ENCODE peak calls at places on chromosome 12, in eight cellular contexts. Q, A, I, J, T, C, L and B are unnamed samples.

GRCh38 chr12:131928765-131929529 is at the start of gene PUS1:
- DNase-seq in T (peak), L (peak), I (peak), J (peak), A (peak), C (peak), Q (peak), B (peak)

GRCh38 chr12:55929306-55929791 is 1.6 kb upstream of the DGKA start:
- DNase-seq in T (no peak), J (no peak), I (no peak), L (no peak), A (no peak), C (no peak), Q (no peak), B (no peak)

GRCh38 chr12:111274820-111275219 is 94.1 kb downstream of the PHETA1 start:
- DNase-seq in T (peak), I (no peak), A (no peak), J (no peak), C (no peak), Q (peak), L (no peak), B (no peak)

GRCh38 chr12:92624236-92624635 is 78.6 kb upstream of the PLEKHG7 start:
- DNase-seq in Q (peak), C (peak), I (peak), A (no peak), L (no peak), J (peak), T (peak), B (no peak)

GRCh38 chr12:69240625-69240984 is 1.2 kb downstream of the CPSF6 start:
- DNase-seq in Q (no peak), A (no peak), I (no peak), L (peak), T (peak), J (peak), C (no peak), B (no peak)

GRCh38 chr12:52710744-52711143 is 7.4 kb upstream of the KRT77 start:
- DNase-seq in I (no peak), A (no peak), L (no peak), J (no peak), C (no peak), Q (no peak), T (no peak), B (no peak)

GRCh38 chr12:7542046-7542445 is 38.5 kb upstream of the CD163 start:
- DNase-seq in C (no peak), I (no peak), J (no peak), A (no peak), Q (no peak), L (no peak), T (no peak), B (no peak)

GRCh38 chr12:105231396-105231795 is 4.6 kb downstream of the APPL2 start:
- DNase-seq in J (no peak), C (no peak), I (no peak), Q (no peak), T (no peak), L (no peak), A (no peak), B (no peak)

GRCh38 chr12:113092478-113093408 is 36.2 kb downstream of the DTX1 start:
- DNase-seq in T (no peak), J (no peak), C (no peak), Q (peak), L (no peak), A (no peak), I (no peak), B (no peak)

GRCh38 chr12:113397497-113398197 is 6.0 kb downstream of the SDS start:
- DNase-seq in J (no peak), I (no peak), A (no peak), C (no peak), L (no peak), T (no peak), Q (no peak), B (no peak)